ENCODE peak calls at places on chromosomes 5 and 9, in four cellular contexts. Q, C, P and G are unnamed samples.

GRCh38 chr5:151047814-151048425 is 27.5 kb downstream of the GPX3 start:
- DNase-seq in Q (peak), C (no peak), P (peak), G (peak)

GRCh38 chr9:129497064-129497836 is 123.7 kb downstream of the C9orf50 start:
- DNase-seq in Q (peak), C (no peak), P (peak), G (peak)

GRCh38 chr5:145829708-145830361 is 5.3 kb downstream of the PRELID2 start:
- DNase-seq in Q (no peak), C (no peak), P (no peak), G (no peak)

GRCh38 chr5:78320461-78320860 is 26.0 kb upstream of the AP3B1 start:
- DNase-seq in Q (peak), C (no peak), P (peak), G (peak)

GRCh38 chr5:194102-194501 is 2.8 kb downstream of the LRRC14B start:
- DNase-seq in Q (no peak), C (no peak), P (no peak), G (no peak)

GRCh38 chr9:132943677-132944293 is 631 bp downstream of the TSC1 start:
- DNase-seq in Q (no peak), C (no peak), P (peak), G (peak)

GRCh38 chr5:126066795-126067321 is 356.4 kb upstream of the GRAMD2B start:
- DNase-seq in Q (no peak), C (no peak), P (no peak), G (no peak)

GRCh38 chr5:149938791-149939358 is 5.7 kb downstream of the PDE6A start:
- DNase-seq in Q (no peak), C (no peak), P (peak), G (peak)

GRCh38 chr9:84919498-84919897 is 250.0 kb downstream of the NTRK2 start:
- DNase-seq in Q (no peak), C (no peak), P (no peak), G (no peak)

GRCh38 chr9:16575142-16575877 is 295.2 kb downstream of the BNC2 start:
- DNase-seq in Q (no peak), C (no peak), P (peak), G (no peak)

GRCh38 chr9:32551491-32552049 is 557 bp upstream of the SMIM27 start:
- DNase-seq in Q (peak), C (peak), P (peak), G (peak)

GRCh38 chr9:96204853-96205252 is 97.1 kb downstream of the HSD17B3 start:
- DNase-seq in Q (no peak), C (no peak), P (no peak), G (no peak)

GRCh38 chr9:108442604-108443277 is 413.0 kb downstream of the ACTL7B start:
- DNase-seq in Q (no peak), C (no peak), P (no peak), G (no peak)

GRCh38 chr5:10254686-10255085 is 4.6 kb downstream of the CCT5 start:
- DNase-seq in Q (no peak), C (no peak), P (no peak), G (no peak)

GRCh38 chr9:7185612-7186011 is 427.8 kb downstream of the KDM4C start:
- DNase-seq in Q (no peak), C (no peak), P (peak), G (peak)

GRCh38 chr9:37174247-37174646 is 53.9 kb downstream of the ZCCHC7 start:
- DNase-seq in Q (no peak), C (no peak), P (peak), G (peak)

GRCh38 chr5:18745591-18745987 is 1111.3 kb downstream of the TAF11L14 start:
- DNase-seq in Q (no peak), C (no peak), P (no peak), G (no peak)

GRCh38 chr9:74645007-74645639 is 148.0 kb downstream of the RORB start:
- DNase-seq in Q (peak), C (peak), P (peak), G (peak)

GRCh38 chr9:19498015-19498414 is 89.2 kb downstream of the ACER2 start:
- DNase-seq in Q (no peak), C (no peak), P (peak), G (peak)

GRCh38 chr5:82165740-82166530 is 112.2 kb downstream of the RPS23 start:
- DNase-seq in Q (peak), C (peak), P (peak), G (peak)

GRCh38 chr5:21236896-21237830 is 1249.2 kb upstream of the CDH18 start:
- DNase-seq in Q (no peak), C (no peak), P (no peak), G (peak)

GRCh38 chr9:38334234-38334633 is 58.3 kb upstream of the ALDH1B1 start:
- DNase-seq in Q (peak), C (no peak), P (no peak), G (no peak)

GRCh38 chr5:39656600-39656999 is 231.8 kb upstream of the DAB2 start:
- DNase-seq in Q (no peak), C (no peak), P (no peak), G (no peak)

GRCh38 chr9:131237311-131237710 is 39.0 kb downstream of the FAM78A start:
- DNase-seq in Q (no peak), C (no peak), P (no peak), G (no peak)

GRCh38 chr9:131237931-131238401 is 38.3 kb downstream of the FAM78A start:
- DNase-seq in Q (no peak), C (peak), P (peak), G (peak)

GRCh38 chr9:131239307-131239975 is 36.9 kb downstream of the FAM78A start:
- DNase-seq in Q (no peak), C (no peak), P (no peak), G (no peak)

GRCh38 chr9:131236761-131237160 is 39.5 kb downstream of the FAM78A start:
- DNase-seq in Q (no peak), C (no peak), P (no peak), G (no peak)

DNA sequence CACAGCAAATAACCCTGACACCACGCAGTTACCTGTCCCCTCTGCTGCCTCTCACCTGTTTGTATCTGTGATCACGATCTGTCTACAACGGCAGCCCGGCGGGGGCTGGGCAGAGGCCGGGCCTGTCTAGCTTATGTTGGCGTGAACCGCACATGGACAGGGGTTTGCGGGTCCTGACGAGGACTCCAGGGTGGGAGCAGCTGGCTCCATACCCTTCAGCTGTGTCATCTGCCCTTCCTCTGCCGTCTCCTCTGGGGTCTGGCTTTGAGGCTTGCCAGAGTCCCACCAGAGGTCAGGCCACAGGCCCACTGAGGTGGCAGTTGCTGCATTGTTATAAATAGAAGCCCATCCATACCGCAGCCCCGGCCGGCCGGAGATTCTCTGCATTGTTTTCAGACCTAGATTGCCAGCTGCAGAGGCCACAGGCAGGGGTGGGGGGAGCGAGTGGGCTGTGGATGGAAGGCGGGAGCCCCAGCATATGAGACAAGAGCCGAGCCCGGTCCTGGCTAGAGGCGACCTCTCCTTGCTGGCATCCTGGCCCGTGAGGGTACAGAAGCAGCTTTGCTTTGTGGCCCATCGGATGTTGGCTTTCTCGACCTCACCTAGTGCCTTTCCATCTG is 37.8 kb downstream of the FAM78A start:
- DNase-seq in Q (no peak), C (peak), P (no peak), G (peak)
- H3K4me3 ChIP-seq in Q (no peak), C (no peak), P (peak), G (no peak)

GRCh38 chr5:91311697-91312501 is 71.2 kb downstream of the ARRDC3 start:
- DNase-seq in Q (peak), C (no peak), P (peak), G (peak)
- H3K9ac ChIP-seq in Q (peak), C (no peak), P (peak), G (peak)

GRCh38 chr5:174455301-174455700 is 269.1 kb upstream of the MSX2 start:
- DNase-seq in Q (no peak), C (no peak), P (no peak), G (no peak)
- H3K4me3 ChIP-seq in Q (no peak), C (no peak), P (no peak), G (no peak)

DNA sequence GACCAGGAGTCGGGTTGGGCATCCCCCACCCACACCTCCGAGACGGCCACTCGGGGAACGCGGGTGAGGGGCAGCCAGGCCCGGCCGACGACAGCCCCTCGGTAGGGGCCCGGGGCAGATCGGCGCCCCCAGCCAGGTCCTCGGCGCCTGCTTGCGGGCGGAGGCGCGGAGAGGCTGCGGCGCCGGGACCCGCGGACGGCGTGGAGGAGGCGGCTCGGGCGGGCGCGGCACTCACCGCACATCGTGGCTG is 235 bp downstream of the GFPT2 start:
- DNase-seq in Q (no peak), C (no peak), P (no peak), G (no peak)
- H3K9ac ChIP-seq in Q (peak), C (peak), P (peak), G (peak)

DNA sequence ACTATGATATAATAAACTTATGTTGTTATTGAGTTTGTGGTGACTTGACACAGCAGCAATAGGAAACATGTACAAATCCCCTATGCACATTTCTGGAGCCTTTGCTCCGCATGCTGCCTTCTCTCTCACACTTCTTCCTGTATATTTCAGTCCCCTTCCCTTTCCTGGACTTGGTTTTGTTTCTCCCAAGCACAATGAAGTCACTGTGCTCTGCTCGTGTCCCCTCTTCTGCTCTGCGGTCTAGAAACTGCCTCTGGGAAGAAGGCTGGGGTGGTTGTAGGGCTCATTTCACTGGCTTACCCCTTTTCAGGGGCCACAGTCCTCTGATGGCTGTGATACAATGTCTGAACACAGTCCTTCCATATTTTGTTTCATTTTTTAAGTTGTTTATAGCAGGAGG is 15.7 kb upstream of the FGD3 start:
- DNase-seq in Q (no peak), C (no peak), P (no peak), G (no peak)
- H3K4me3 ChIP-seq in Q (no peak), C (no peak), P (no peak), G (no peak)